ENCODE peak calls at places on chromosomes 7 and 10, in nine cellular contexts. One of them, this sample, is unnamed.

GRCh38 chr10:99461230-99461629 is 30.8 kb upstream of the GOT1 start:
- DNase-seq in AG09309: no peak
- DNase-seq in AG08396: peak
- DNase-seq in kidney epithelial cell: peak
- DNase-seq in activated CD4-positive, alpha-beta T cell treated with anti-CD3 and anti-CD28 coated beads for 48 hours: no peak
- DNase-seq in upper lobe of right lung: no peak
- DNase-seq in NCI-H2029 treated with DMSO at 0.1 percent for 48 hours: no peak
- DNase-seq in hippocampal formation: no peak
- DNase-seq in ovary: no peak
- DNase-seq in this sample: no peak

GRCh38 chr7:69395072-69395714 is 203.1 kb upstream of the AUTS2 start:
- DNase-seq in AG09309: peak
- DNase-seq in AG08396: peak
- DNase-seq in kidney epithelial cell: peak
- DNase-seq in activated CD4-positive, alpha-beta T cell treated with anti-CD3 and anti-CD28 coated beads for 48 hours: no peak
- DNase-seq in upper lobe of right lung: no peak
- DNase-seq in NCI-H2029 treated with DMSO at 0.1 percent for 48 hours: no peak
- DNase-seq in hippocampal formation: no peak
- DNase-seq in ovary: no peak
- DNase-seq in this sample: no peak

GRCh38 chr10:14093735-14094484 is 236.8 kb downstream of the FRMD4A start:
- DNase-seq in AG09309: no peak
- DNase-seq in AG08396: peak
- DNase-seq in kidney epithelial cell: no peak
- DNase-seq in activated CD4-positive, alpha-beta T cell treated with anti-CD3 and anti-CD28 coated beads for 48 hours: no peak
- DNase-seq in upper lobe of right lung: no peak
- DNase-seq in NCI-H2029 treated with DMSO at 0.1 percent for 48 hours: no peak
- DNase-seq in hippocampal formation: peak
- DNase-seq in ovary: no peak
- DNase-seq in this sample: no peak

GRCh38 chr7:140349172-140349771 is 49.1 kb downstream of the SLC37A3 start:
- DNase-seq in AG09309: no peak
- DNase-seq in AG08396: no peak
- DNase-seq in kidney epithelial cell: no peak
- DNase-seq in activated CD4-positive, alpha-beta T cell treated with anti-CD3 and anti-CD28 coated beads for 48 hours: no peak
- DNase-seq in upper lobe of right lung: no peak
- DNase-seq in NCI-H2029 treated with DMSO at 0.1 percent for 48 hours: no peak
- DNase-seq in hippocampal formation: peak
- DNase-seq in ovary: no peak
- DNase-seq in this sample: no peak

GRCh38 chr7:139798221-139798620 is 20.4 kb upstream of the HIPK2 start:
- DNase-seq in AG09309: no peak
- DNase-seq in AG08396: no peak
- DNase-seq in kidney epithelial cell: no peak
- DNase-seq in activated CD4-positive, alpha-beta T cell treated with anti-CD3 and anti-CD28 coated beads for 48 hours: no peak
- DNase-seq in upper lobe of right lung: no peak
- DNase-seq in NCI-H2029 treated with DMSO at 0.1 percent for 48 hours: no peak
- DNase-seq in hippocampal formation: no peak
- DNase-seq in ovary: no peak
- DNase-seq in this sample: no peak

GRCh38 chr7:24508301-24508700 is 65.0 kb upstream of the PALS2 start:
- DNase-seq in AG09309: no peak
- DNase-seq in AG08396: no peak
- DNase-seq in kidney epithelial cell: no peak
- DNase-seq in activated CD4-positive, alpha-beta T cell treated with anti-CD3 and anti-CD28 coated beads for 48 hours: no peak
- DNase-seq in upper lobe of right lung: no peak
- DNase-seq in NCI-H2029 treated with DMSO at 0.1 percent for 48 hours: no peak
- DNase-seq in hippocampal formation: no peak
- DNase-seq in ovary: no peak
- DNase-seq in this sample: no peak

GRCh38 chr7:2926898-2927405 is 82.8 kb upstream of the GNA12 start:
- DNase-seq in AG09309: no peak
- DNase-seq in AG08396: no peak
- DNase-seq in kidney epithelial cell: no peak
- DNase-seq in activated CD4-positive, alpha-beta T cell treated with anti-CD3 and anti-CD28 coated beads for 48 hours: no peak
- DNase-seq in upper lobe of right lung: peak
- DNase-seq in NCI-H2029 treated with DMSO at 0.1 percent for 48 hours: no peak
- DNase-seq in hippocampal formation: no peak
- DNase-seq in ovary: peak
- DNase-seq in this sample: no peak

GRCh38 chr10:34996843-34997242 is 93.3 kb downstream of the CUL2 start:
- DNase-seq in AG09309: peak
- DNase-seq in AG08396: no peak
- DNase-seq in kidney epithelial cell: no peak
- DNase-seq in activated CD4-positive, alpha-beta T cell treated with anti-CD3 and anti-CD28 coated beads for 48 hours: no peak
- DNase-seq in upper lobe of right lung: peak
- DNase-seq in NCI-H2029 treated with DMSO at 0.1 percent for 48 hours: no peak
- DNase-seq in hippocampal formation: no peak
- DNase-seq in ovary: no peak
- DNase-seq in this sample: peak

GRCh38 chr7:13628231-13629001 is 361.1 kb downstream of the ETV1 start:
- DNase-seq in AG09309: peak
- DNase-seq in AG08396: peak
- DNase-seq in kidney epithelial cell: peak
- DNase-seq in activated CD4-positive, alpha-beta T cell treated with anti-CD3 and anti-CD28 coated beads for 48 hours: no peak
- DNase-seq in upper lobe of right lung: no peak
- DNase-seq in NCI-H2029 treated with DMSO at 0.1 percent for 48 hours: no peak
- DNase-seq in hippocampal formation: no peak
- DNase-seq in ovary: no peak
- DNase-seq in this sample: no peak

GRCh38 chr10:66242885-66243284 is 683.0 kb upstream of the LRRTM3 start:
- DNase-seq in AG09309: no peak
- DNase-seq in AG08396: no peak
- DNase-seq in kidney epithelial cell: no peak
- DNase-seq in activated CD4-positive, alpha-beta T cell treated with anti-CD3 and anti-CD28 coated beads for 48 hours: no peak
- DNase-seq in upper lobe of right lung: no peak
- DNase-seq in NCI-H2029 treated with DMSO at 0.1 percent for 48 hours: no peak
- DNase-seq in hippocampal formation: no peak
- DNase-seq in ovary: no peak
- DNase-seq in this sample: no peak